ENCODE peak calls at places on chromosomes 1 and 21, in four cellular contexts. One of them, this sample, is unnamed.

GRCh38 chr1:24275510-24275909 is 43.6 kb upstream of the GRHL3 start:
- DNase-seq in AG09319: no peak
- DNase-seq in HT1080: peak
- DNase-seq in NCI-H2081: no peak
- DNase-seq in this sample: no peak

GRCh38 chr1:23521588-23521987 is 9.4 kb downstream of the E2F2 start:
- DNase-seq in AG09319: no peak
- DNase-seq in HT1080: no peak
- DNase-seq in NCI-H2081: peak
- DNase-seq in this sample: no peak

GRCh38 chr1:116396769-116397168 is 23.7 kb downstream of the ATP1A1 start:
- DNase-seq in AG09319: no peak
- DNase-seq in HT1080: no peak
- DNase-seq in NCI-H2081: no peak
- DNase-seq in this sample: no peak

GRCh38 chr1:90340604-90341003 is 345.7 kb downstream of the ZNF326 start:
- DNase-seq in AG09319: no peak
- DNase-seq in HT1080: no peak
- DNase-seq in NCI-H2081: no peak
- DNase-seq in this sample: peak

GRCh38 chr1:158053276-158053675 is 59.8 kb downstream of the KIRREL1 start:
- DNase-seq in AG09319: no peak
- DNase-seq in HT1080: peak
- DNase-seq in NCI-H2081: no peak
- DNase-seq in this sample: no peak

GRCh38 chr1:224799083-224799482 is 130.4 kb upstream of the DNAH14 start:
- DNase-seq in AG09319: no peak
- DNase-seq in HT1080: peak
- DNase-seq in NCI-H2081: no peak
- DNase-seq in this sample: no peak

GRCh38 chr1:21608813-21609212 is 60.3 kb downstream of the RAP1GAP start:
- DNase-seq in AG09319: no peak
- DNase-seq in HT1080: no peak
- DNase-seq in NCI-H2081: no peak
- DNase-seq in this sample: no peak

GRCh38 chr1:234845097-234845660 is 235.2 kb upstream of the IRF2BP2 start:
- DNase-seq in AG09319: no peak
- DNase-seq in HT1080: no peak
- DNase-seq in NCI-H2081: no peak
- DNase-seq in this sample: no peak

GRCh38 chr1:182789138-182790076 is at the start of gene NPL:
- DNase-seq in AG09319: peak
- DNase-seq in HT1080: peak
- DNase-seq in NCI-H2081: peak
- DNase-seq in this sample: peak

GRCh38 chr1:153957744-153958110 is 685 bp downstream of the CRTC2 start:
- DNase-seq in AG09319: no peak
- DNase-seq in HT1080: peak
- DNase-seq in NCI-H2081: no peak
- DNase-seq in this sample: no peak

GRCh38 chr1:93616996-93617669 is 64.5 kb downstream of the BCAR3 start:
- DNase-seq in AG09319: no peak
- DNase-seq in HT1080: peak
- DNase-seq in NCI-H2081: peak
- DNase-seq in this sample: no peak

GRCh38 chr21:45228171-45228641 is 59.5 kb downstream of the POFUT2 start:
- DNase-seq in AG09319: peak
- DNase-seq in HT1080: peak
- DNase-seq in NCI-H2081: no peak
- DNase-seq in this sample: no peak

GRCh38 chr1:29746076-29746665 is 509.8 kb downstream of the PTPRU start:
- DNase-seq in AG09319: no peak
- DNase-seq in HT1080: no peak
- DNase-seq in NCI-H2081: no peak
- DNase-seq in this sample: no peak

GRCh38 chr1:159594581-159594980 is 7.0 kb downstream of the APCS start:
- DNase-seq in AG09319: no peak
- DNase-seq in HT1080: no peak
- DNase-seq in NCI-H2081: no peak
- DNase-seq in this sample: no peak

GRCh38 chr1:62280150-62280549 is 39.1 kb downstream of the KANK4 start:
- DNase-seq in AG09319: no peak
- DNase-seq in HT1080: no peak
- DNase-seq in NCI-H2081: no peak
- DNase-seq in this sample: no peak

GRCh38 chr1:35192056-35192852 is 691 bp downstream of the SFPQ start:
- DNase-seq in AG09319: peak
- DNase-seq in HT1080: peak
- DNase-seq in NCI-H2081: peak
- DNase-seq in this sample: peak

GRCh38 chr1:111603979-111604378 is 15.6 kb upstream of the RAP1A start:
- DNase-seq in AG09319: no peak
- DNase-seq in HT1080: no peak
- DNase-seq in NCI-H2081: no peak
- DNase-seq in this sample: peak

GRCh38 chr1:94100785-94101612 is 19.9 kb downstream of the ABCA4 start:
- DNase-seq in AG09319: no peak
- DNase-seq in HT1080: no peak
- DNase-seq in NCI-H2081: no peak
- DNase-seq in this sample: no peak

GRCh38 chr1:173249349-173249748 is 42.2 kb upstream of the TNFSF4 start:
- DNase-seq in AG09319: no peak
- DNase-seq in HT1080: no peak
- DNase-seq in NCI-H2081: no peak
- DNase-seq in this sample: no peak

GRCh38 chr1:247548847-247549246 is at the start of gene GCSAML:
- DNase-seq in AG09319: no peak
- DNase-seq in HT1080: no peak
- DNase-seq in NCI-H2081: no peak
- DNase-seq in this sample: peak

GRCh38 chr1:47767741-47768100 is 229.5 kb downstream of the TRABD2B start:
- DNase-seq in AG09319: no peak
- DNase-seq in HT1080: no peak
- DNase-seq in NCI-H2081: no peak
- DNase-seq in this sample: no peak

GRCh38 chr1:18936471-18936813 is 20.0 kb downstream of the IFFO2 start:
- DNase-seq in AG09319: no peak
- DNase-seq in HT1080: no peak
- DNase-seq in NCI-H2081: no peak
- DNase-seq in this sample: no peak

GRCh38 chr1:192969091-192969490 is 90.1 kb downstream of the UCHL5 start:
- DNase-seq in AG09319: no peak
- DNase-seq in HT1080: no peak
- DNase-seq in NCI-H2081: no peak
- DNase-seq in this sample: no peak

GRCh38 chr1:230226004-230226800 is 159.2 kb downstream of the GALNT2 start:
- DNase-seq in AG09319: no peak
- DNase-seq in HT1080: no peak
- DNase-seq in NCI-H2081: no peak
- DNase-seq in this sample: no peak

GRCh38 chr1:164602142-164602429 is 43.1 kb downstream of the PBX1 start:
- DNase-seq in AG09319: no peak
- DNase-seq in HT1080: no peak
- DNase-seq in NCI-H2081: peak
- DNase-seq in this sample: no peak

GRCh38 chr1:113333056-113333455 is 57.3 kb upstream of the MAGI3 start:
- DNase-seq in AG09319: no peak
- DNase-seq in HT1080: no peak
- DNase-seq in NCI-H2081: peak
- DNase-seq in this sample: no peak

GRCh38 chr1:155871390-155871789 is 12.0 kb downstream of the SYT11 start:
- DNase-seq in AG09319: no peak
- DNase-seq in HT1080: no peak
- DNase-seq in NCI-H2081: peak
- DNase-seq in this sample: no peak

GRCh38 chr1:246142320-246142893 is 364.7 kb downstream of the SMYD3 start:
- DNase-seq in AG09319: peak
- DNase-seq in HT1080: peak
- DNase-seq in NCI-H2081: no peak
- DNase-seq in this sample: no peak

GRCh38 chr1:3323021-3323790 is 131.3 kb upstream of the ARHGEF16 start:
- DNase-seq in AG09319: no peak
- DNase-seq in HT1080: no peak
- DNase-seq in NCI-H2081: no peak
- DNase-seq in this sample: no peak

GRCh38 chr1:1290238-1290731 is 10.0 kb downstream of the SCNN1D start:
- DNase-seq in AG09319: no peak
- DNase-seq in HT1080: no peak
- DNase-seq in NCI-H2081: peak
- DNase-seq in this sample: no peak

GRCh38 chr1:47823016-47823843 is 174.0 kb downstream of the TRABD2B start:
- DNase-seq in AG09319: no peak
- DNase-seq in HT1080: no peak
- DNase-seq in NCI-H2081: no peak
- DNase-seq in this sample: no peak

GRCh38 chr1:37947364-37947763 is 511 bp upstream of the INPP5B start:
- DNase-seq in AG09319: no peak
- DNase-seq in HT1080: no peak
- DNase-seq in NCI-H2081: no peak
- DNase-seq in this sample: no peak

GRCh38 chr1:2989976-2990375 is 31.3 kb upstream of the ACTRT2 start:
- DNase-seq in AG09319: no peak
- DNase-seq in HT1080: no peak
- DNase-seq in NCI-H2081: no peak
- DNase-seq in this sample: no peak

GRCh38 chr1:17233675-17234074 is 15.2 kb upstream of the PADI3 start:
- DNase-seq in AG09319: no peak
- DNase-seq in HT1080: peak
- DNase-seq in NCI-H2081: no peak
- DNase-seq in this sample: no peak